ENCODE peak calls at places on chromosome 3, in six cellular contexts. T is progenitor cell of endocrine pancreas; D is HT-29; I is activated CD8-positive, alpha-beta memory T cell treated with anti-CD3 and anti-CD28 coated beads, Interleukin-2, amount 50 U/mL, for 48 hours; V is naive thymus-derived CD8-positive, alpha-beta T cell; X is AG04449. K is an unnamed sample.

GRCh38 chr3:140242818-140243276 is 307.9 kb downstream of the CLSTN2 start:
- DNase-seq in T (no peak), D (no peak), I (no peak), V (no peak), X (no peak), K (no peak)

GRCh38 chr3:187291512-187292132 is at the start of gene MASP1:
- DNase-seq in T (no peak), D (no peak), I (no peak), V (no peak), X (no peak), K (no peak)

GRCh38 chr3:129078510-129078909 is 17.9 kb downstream of the GP9 start:
- DNase-seq in T (no peak), D (no peak), I (no peak), V (no peak), X (no peak), K (no peak)

GRCh38 chr3:115706311-115706829 is 83.1 kb downstream of the GAP43 start:
- DNase-seq in T (no peak), D (no peak), I (no peak), V (no peak), X (no peak), K (no peak)

GRCh38 chr3:121269389-121269788 is 276.4 kb downstream of the POLQ start:
- DNase-seq in T (no peak), D (no peak), I (no peak), V (no peak), X (no peak), K (no peak)

GRCh38 chr3:4985330-4986174 is 6.3 kb downstream of the BHLHE40 start:
- DNase-seq in T (no peak), D (no peak), I (peak), V (no peak), X (no peak), K (no peak)

GRCh38 chr3:119580148-119580760 is 962 bp downstream of the ADPRH start:
- DNase-seq in T (no peak), D (no peak), I (no peak), V (no peak), X (no peak), K (no peak)

GRCh38 chr3:164364111-164364510 is 714.2 kb downstream of the SI start:
- DNase-seq in T (no peak), D (no peak), I (no peak), V (no peak), X (no peak), K (no peak)

GRCh38 chr3:197242784-197243432 is 55.5 kb downstream of the DLG1 start:
- DNase-seq in T (no peak), D (no peak), I (no peak), V (no peak), X (no peak), K (no peak)

GRCh38 chr3:10468611-10469354 is 36.6 kb downstream of the ATP2B2 start:
- DNase-seq in T (no peak), D (no peak), I (no peak), V (no peak), X (no peak), K (no peak)

GRCh38 chr3:189233225-189233858 is 61.6 kb downstream of the TPRG1 start:
- DNase-seq in T (peak), D (peak), I (no peak), V (no peak), X (peak), K (no peak)

GRCh38 chr3:182829761-182830405 is 36.6 kb downstream of the ATP11B start:
- DNase-seq in T (no peak), D (no peak), I (no peak), V (no peak), X (no peak), K (no peak)

GRCh38 chr3:42654331-42655201 is 1.1 kb downstream of the ZBTB47 start:
- DNase-seq in T (peak), D (no peak), I (peak), V (no peak), X (no peak), K (peak)

GRCh38 chr3:65144791-65145355 is 457.1 kb upstream of the ADAMTS9 start:
- DNase-seq in T (no peak), D (no peak), I (no peak), V (no peak), X (no peak), K (no peak)

K was measured in 8988T.